ENCODE peak calls at places on chromosomes 1 and 21, in nine cellular contexts. One of them, this sample, is unnamed.

GRCh38 chr1:1356166-1356795 is 2.1 kb downstream of the MXRA8 start:
- DNase-seq in heart right ventricle: no peak
- DNase-seq in effector memory CD4-positive, alpha-beta T cell: no peak
- DNase-seq in esophagus muscularis mucosa: no peak
- DNase-seq in WTC11: no peak
- DNase-seq in iris pigment epithelial cell: no peak
- DNase-seq in activated CD8-positive, alpha-beta memory T cell treated with anti-CD3 and anti-CD28 coated beads for 48 hours: no peak
- DNase-seq in tibial nerve: no peak
- DNase-seq in tibial artery: no peak
- DNase-seq in this sample: no peak

GRCh38 chr1:98870959-98871903 is 133.4 kb downstream of the PLPPR5 start:
- DNase-seq in effector memory CD4-positive, alpha-beta T cell: peak; percentile 29
- DNase-seq in tibial nerve: no peak
- DNase-seq in esophagus muscularis mucosa: no peak
- DNase-seq in WTC11: no peak
- DNase-seq in tibial artery: no peak
- DNase-seq in activated CD8-positive, alpha-beta memory T cell treated with anti-CD3 and anti-CD28 coated beads for 48 hours: no peak
- DNase-seq in iris pigment epithelial cell: peak; percentile 31
- DNase-seq in heart right ventricle: no peak
- DNase-seq in this sample: no peak

GRCh38 chr1:184973308-184974085 is 811 bp downstream of the NIBAN1 start:
- DNase-seq in WTC11: peak; percentile 55
- DNase-seq in esophagus muscularis mucosa: no peak
- DNase-seq in iris pigment epithelial cell: peak; percentile 75
- DNase-seq in effector memory CD4-positive, alpha-beta T cell: peak; percentile 65
- DNase-seq in tibial nerve: no peak
- DNase-seq in heart right ventricle: peak; percentile 49
- DNase-seq in activated CD8-positive, alpha-beta memory T cell treated with anti-CD3 and anti-CD28 coated beads for 48 hours: peak; percentile 46
- DNase-seq in tibial artery: peak; percentile 47
- DNase-seq in this sample: no peak

GRCh38 chr1:214496126-214496525 is 55.3 kb downstream of the PTPN14 start:
- DNase-seq in iris pigment epithelial cell: peak; percentile 39
- DNase-seq in activated CD8-positive, alpha-beta memory T cell treated with anti-CD3 and anti-CD28 coated beads for 48 hours: no peak
- DNase-seq in WTC11: no peak
- DNase-seq in tibial artery: no peak
- DNase-seq in effector memory CD4-positive, alpha-beta T cell: no peak
- DNase-seq in esophagus muscularis mucosa: no peak
- DNase-seq in tibial nerve: no peak
- DNase-seq in heart right ventricle: no peak
- DNase-seq in this sample: no peak

GRCh38 chr1:183812111-183812510 is 7.2 kb downstream of the RGL1 start:
- DNase-seq in heart right ventricle: no peak
- DNase-seq in tibial nerve: no peak
- DNase-seq in esophagus muscularis mucosa: no peak
- DNase-seq in iris pigment epithelial cell: no peak
- DNase-seq in activated CD8-positive, alpha-beta memory T cell treated with anti-CD3 and anti-CD28 coated beads for 48 hours: no peak
- DNase-seq in effector memory CD4-positive, alpha-beta T cell: no peak
- DNase-seq in tibial artery: peak; percentile 39
- DNase-seq in WTC11: no peak
- DNase-seq in this sample: no peak

GRCh38 chr21:45618287-45618686 is 25.2 kb upstream of the PCBP3 start:
- DNase-seq in tibial nerve: no peak
- DNase-seq in esophagus muscularis mucosa: no peak
- DNase-seq in heart right ventricle: no peak
- DNase-seq in iris pigment epithelial cell: no peak
- DNase-seq in tibial artery: no peak
- DNase-seq in WTC11: no peak
- DNase-seq in effector memory CD4-positive, alpha-beta T cell: no peak
- DNase-seq in activated CD8-positive, alpha-beta memory T cell treated with anti-CD3 and anti-CD28 coated beads for 48 hours: no peak
- DNase-seq in this sample: no peak

GRCh38 chr1:237851209-237851845 is 39.4 kb downstream of the ZP4 start:
- DNase-seq in esophagus muscularis mucosa: no peak
- DNase-seq in tibial artery: no peak
- DNase-seq in effector memory CD4-positive, alpha-beta T cell: no peak
- DNase-seq in tibial nerve: no peak
- DNase-seq in activated CD8-positive, alpha-beta memory T cell treated with anti-CD3 and anti-CD28 coated beads for 48 hours: no peak
- DNase-seq in heart right ventricle: no peak
- DNase-seq in iris pigment epithelial cell: peak; percentile 50
- DNase-seq in WTC11: peak; percentile 81
- DNase-seq in this sample: no peak

GRCh38 chr1:31757204-31757679 is 6.9 kb downstream of the ADGRB2 start:
- DNase-seq in iris pigment epithelial cell: no peak
- DNase-seq in tibial artery: no peak
- DNase-seq in WTC11: no peak
- DNase-seq in heart right ventricle: no peak
- DNase-seq in esophagus muscularis mucosa: no peak
- DNase-seq in tibial nerve: no peak
- DNase-seq in effector memory CD4-positive, alpha-beta T cell: no peak
- DNase-seq in activated CD8-positive, alpha-beta memory T cell treated with anti-CD3 and anti-CD28 coated beads for 48 hours: no peak
- DNase-seq in this sample: no peak

GRCh38 chr1:21254335-21254951 is 35.8 kb downstream of the ECE1 start:
- DNase-seq in effector memory CD4-positive, alpha-beta T cell: no peak
- DNase-seq in activated CD8-positive, alpha-beta memory T cell treated with anti-CD3 and anti-CD28 coated beads for 48 hours: no peak
- DNase-seq in esophagus muscularis mucosa: no peak
- DNase-seq in iris pigment epithelial cell: no peak
- DNase-seq in tibial nerve: no peak
- DNase-seq in tibial artery: peak; percentile 47
- DNase-seq in heart right ventricle: peak; percentile 46
- DNase-seq in WTC11: no peak
- DNase-seq in this sample: no peak

GRCh38 chr1:53237638-53238037 is 680 bp downstream of the MAGOH start:
- DNase-seq in esophagus muscularis mucosa: no peak
- DNase-seq in tibial artery: no peak
- DNase-seq in tibial nerve: no peak
- DNase-seq in activated CD8-positive, alpha-beta memory T cell treated with anti-CD3 and anti-CD28 coated beads for 48 hours: no peak
- DNase-seq in iris pigment epithelial cell: no peak
- DNase-seq in effector memory CD4-positive, alpha-beta T cell: no peak
- DNase-seq in heart right ventricle: no peak
- DNase-seq in WTC11: no peak
- DNase-seq in this sample: no peak

GRCh38 chr1:97603776-97604175 is 317.1 kb downstream of the DPYD start:
- DNase-seq in WTC11: no peak
- DNase-seq in esophagus muscularis mucosa: no peak
- DNase-seq in iris pigment epithelial cell: peak; percentile 65
- DNase-seq in effector memory CD4-positive, alpha-beta T cell: no peak
- DNase-seq in heart right ventricle: no peak
- DNase-seq in tibial nerve: no peak
- DNase-seq in tibial artery: no peak
- DNase-seq in activated CD8-positive, alpha-beta memory T cell treated with anti-CD3 and anti-CD28 coated beads for 48 hours: no peak
- DNase-seq in this sample: no peak

GRCh38 chr1:246787781-246788513 is 63.7 kb downstream of the SCCPDH start:
- DNase-seq in WTC11: no peak
- DNase-seq in esophagus muscularis mucosa: no peak
- DNase-seq in effector memory CD4-positive, alpha-beta T cell: no peak
- DNase-seq in tibial nerve: no peak
- DNase-seq in tibial artery: no peak
- DNase-seq in activated CD8-positive, alpha-beta memory T cell treated with anti-CD3 and anti-CD28 coated beads for 48 hours: no peak
- DNase-seq in heart right ventricle: no peak
- DNase-seq in iris pigment epithelial cell: no peak
- DNase-seq in this sample: no peak

GRCh38 chr1:193111641-193112090 is 6.5 kb upstream of the GLRX2 start:
- DNase-seq in heart right ventricle: peak; percentile 32
- DNase-seq in iris pigment epithelial cell: peak; percentile 90
- DNase-seq in effector memory CD4-positive, alpha-beta T cell: no peak
- DNase-seq in tibial artery: peak; percentile 73
- DNase-seq in tibial nerve: peak; percentile 31
- DNase-seq in WTC11: peak; percentile 38
- DNase-seq in activated CD8-positive, alpha-beta memory T cell treated with anti-CD3 and anti-CD28 coated beads for 48 hours: no peak
- DNase-seq in esophagus muscularis mucosa: no peak
- DNase-seq in this sample: peak; percentile 84

GRCh38 chr1:218524526-218524925 is 179.4 kb downstream of the TGFB2 start:
- DNase-seq in activated CD8-positive, alpha-beta memory T cell treated with anti-CD3 and anti-CD28 coated beads for 48 hours: no peak
- DNase-seq in iris pigment epithelial cell: no peak
- DNase-seq in WTC11: no peak
- DNase-seq in esophagus muscularis mucosa: no peak
- DNase-seq in tibial artery: no peak
- DNase-seq in tibial nerve: no peak
- DNase-seq in effector memory CD4-positive, alpha-beta T cell: no peak
- DNase-seq in heart right ventricle: no peak
- DNase-seq in this sample: no peak

GRCh38 chr1:43991476-43992231 is at the start of gene CCDC24:
- DNase-seq in tibial nerve: peak; percentile 77
- DNase-seq in heart right ventricle: peak; percentile 81
- DNase-seq in iris pigment epithelial cell: peak; percentile 67
- DNase-seq in effector memory CD4-positive, alpha-beta T cell: peak; percentile 64
- DNase-seq in tibial artery: peak; percentile 86
- DNase-seq in WTC11: peak; percentile 82
- DNase-seq in activated CD8-positive, alpha-beta memory T cell treated with anti-CD3 and anti-CD28 coated beads for 48 hours: peak; percentile 37
- DNase-seq in esophagus muscularis mucosa: peak; percentile 97
- DNase-seq in this sample: peak; percentile 95

GRCh38 chr1:226723640-226724532 is 15.2 kb downstream of the ITPKB start:
- DNase-seq in activated CD8-positive, alpha-beta memory T cell treated with anti-CD3 and anti-CD28 coated beads for 48 hours: no peak
- DNase-seq in heart right ventricle: no peak
- DNase-seq in tibial artery: no peak
- DNase-seq in iris pigment epithelial cell: peak; percentile 71
- DNase-seq in tibial nerve: peak; percentile 63
- DNase-seq in esophagus muscularis mucosa: no peak
- DNase-seq in effector memory CD4-positive, alpha-beta T cell: no peak
- DNase-seq in WTC11: peak; percentile 53
- DNase-seq in this sample: no peak

GRCh38 chr1:17883662-17884395 is 128.7 kb downstream of the ACTL8 start:
- DNase-seq in tibial nerve: no peak
- DNase-seq in tibial artery: no peak
- DNase-seq in esophagus muscularis mucosa: no peak
- DNase-seq in effector memory CD4-positive, alpha-beta T cell: no peak
- DNase-seq in heart right ventricle: no peak
- DNase-seq in activated CD8-positive, alpha-beta memory T cell treated with anti-CD3 and anti-CD28 coated beads for 48 hours: no peak
- DNase-seq in WTC11: no peak
- DNase-seq in iris pigment epithelial cell: no peak
- DNase-seq in this sample: peak; percentile 11

GRCh38 chr1:176602388-176603004 is 139.5 kb downstream of the PAPPA2 start:
- DNase-seq in esophagus muscularis mucosa: no peak
- DNase-seq in heart right ventricle: no peak
- DNase-seq in WTC11: no peak
- DNase-seq in effector memory CD4-positive, alpha-beta T cell: no peak
- DNase-seq in iris pigment epithelial cell: no peak
- DNase-seq in tibial artery: no peak
- DNase-seq in activated CD8-positive, alpha-beta memory T cell treated with anti-CD3 and anti-CD28 coated beads for 48 hours: no peak
- DNase-seq in tibial nerve: no peak
- DNase-seq in this sample: no peak